ENCODE peak calls at places on chromosomes 2 and 18, in five cellular contexts. S is tibial artery, U is breast epithelium, X is prostate gland, L is colonic mucosa. K is an unnamed sample. For H3K9me3, the result is how much of the 10 kb centered on the place peaks cover.

GRCh38 chr2:174633621-174633927 is 36.0 kb upstream of the WIPF1 start:
- DNase-seq in L (no peak), S (no peak), U (no peak), X (no peak), K (no peak)

GRCh38 chr2:233845301-233846060 is 8.9 kb downstream of the HJURP start:
- DNase-seq in S (no peak), X (no peak), L (no peak), U (no peak), K (peak)

GRCh38 chr18:62986490-62986889 is 271.1 kb downstream of the PHLPP1 start:
- DNase-seq in S (no peak), L (no peak), U (no peak), X (no peak), K (no peak)

GRCh38 chr2:134295441-134295840 is 41.6 kb downstream of the MGAT5 start:
- DNase-seq in U (no peak), X (no peak), L (no peak), S (no peak), K (no peak)

GRCh38 chr18:48442761-48443160 is 33.6 kb upstream of the ZBTB7C start:
- DNase-seq in U (no peak), L (no peak), X (no peak), S (no peak), K (no peak)

GRCh38 chr18:5630057-5630765 is 86.4 kb upstream of the EPB41L3 start:
- DNase-seq in S (peak), U (peak), L (peak), X (peak), K (no peak)

GRCh38 chr2:107738268-107738667 is 88.4 kb upstream of the RGPD4 start:
- DNase-seq in X (no peak), S (no peak), U (no peak), L (no peak), K (no peak)

GRCh38 chr2:227163998-227164744 is at the start of the genes COL4A3 and COL4A4:
- DNase-seq in S (peak), X (peak), U (peak), L (peak), K (peak)

GRCh38 chr2:191171708-191172355 is 21.0 kb upstream of the STAT4 start:
- DNase-seq in X (peak), L (no peak), S (no peak), U (peak), K (peak)

GRCh38 chr2:149994057-149994728 is 406.6 kb upstream of the MMADHC start:
- DNase-seq in U (no peak), S (no peak), X (peak), L (peak), K (no peak)

GRCh38 chr18:51437280-51438271 is 240.1 kb upstream of the MEX3C start:
- DNase-seq in U (no peak), S (no peak), X (no peak), L (no peak), K (no peak)

GRCh38 chr2:210128961-210129360 is 42.2 kb downstream of the KANSL1L start:
- DNase-seq in S (no peak), L (peak), U (no peak), X (no peak), K (no peak)

GRCh38 chr2:8543412-8544167 is 138.3 kb upstream of the ID2 start:
- DNase-seq in S (peak), L (peak), X (no peak), U (no peak), K (peak)

GRCh38 chr2:10188211-10188610 is 65.7 kb downstream of the RRM2 start:
- DNase-seq in S (no peak), X (no peak), U (no peak), L (no peak), K (peak)

GRCh38 chr2:18814387-18814786 is 225.0 kb upstream of the NT5C1B start:
- DNase-seq in U (no peak), S (no peak), L (no peak), X (no peak), K (peak)

GRCh38 chr18:9094307-9095226 is 7.9 kb upstream of the NDUFV2 start:
- DNase-seq in U (no peak), L (no peak), X (no peak), S (no peak), K (peak)

GRCh38 chr2:11073251-11073650 is 82.0 kb upstream of the SLC66A3 start:
- DNase-seq in X (no peak), U (no peak), S (no peak), L (peak), K (peak)

GRCh38 chr2:129929321-129930290 is 49.9 kb upstream of the RAB6C start:
- DNase-seq in U (no peak), X (no peak), L (no peak), S (no peak), K (peak)

GRCh38 chr2:128505150-128505490 is 186.5 kb upstream of the HS6ST1 start:
- DNase-seq in X (no peak), S (no peak), L (no peak), U (no peak), K (no peak)

GRCh38 chr2:198807131-198807530 is 650.6 kb downstream of the SATB2 start:
- DNase-seq in U (no peak), S (no peak), L (no peak), X (no peak), K (no peak)

GRCh38 chr2:64325852-64326577 is 127.9 kb upstream of the LGALSL start:
- DNase-seq in U (no peak), S (no peak), X (no peak), L (no peak), K (no peak)

GRCh38 chr2:233300401-233300800 is 7.2 kb upstream of the SAG start:
- DNase-seq in X (no peak), U (no peak), L (no peak), S (no peak), K (no peak)

GRCh38 chr2:33529771-33530481 is 53.5 kb downstream of the RASGRP3 start:
- DNase-seq in X (no peak), L (no peak), U (no peak), S (no peak), K (peak)

GRCh38 chr2:88181511-88181910 is 11.4 kb downstream of the THNSL2 start:
- DNase-seq in X (no peak), L (no peak), U (no peak), S (no peak), K (no peak)

GRCh38 chr2:196165016-196165415 is 6.4 kb downstream of the STK17B start:
- DNase-seq in X (no peak), L (no peak), S (no peak), U (no peak), K (no peak)

GRCh38 chr2:184004289-184004944 is 593.9 kb upstream of the ZNF804A start:
- DNase-seq in X (no peak), S (no peak), U (no peak), L (no peak), K (no peak)

GRCh38 chr2:181790716-181791649 is 100.5 kb upstream of the ITPRID2 start:
- DNase-seq in U (no peak), S (no peak), L (peak), X (no peak), K (no peak)

GRCh38 chr2:241897231-241897916 is 27.8 kb downstream of the RTP5 start:
- DNase-seq in U (no peak), X (no peak), L (no peak), S (peak), K (peak)

GRCh38 chr2:24491626-24492282 is 700 bp downstream of the NCOA1 start:
- DNase-seq in L (peak), S (peak), U (peak), X (peak), K (peak)

GRCh38 chr2:76427447-76427846 is 716.7 kb upstream of the GCFC2 start:
- DNase-seq in L (no peak), S (no peak), U (no peak), X (no peak), K (no peak)

GRCh38 chr18:74064510-74064909 is 83.1 kb downstream of the FBXO15 start:
- DNase-seq in U (no peak), S (no peak), L (no peak), X (no peak), K (no peak)

GRCh38 chr2:112251211-112251721 is 3.6 kb downstream of the ZC3H8 start:
- DNase-seq in U (no peak), S (no peak), X (no peak), L (no peak), K (peak)

GRCh38 chr2:216619411-216620393 is 13.5 kb upstream of the IGFBP2 start:
- DNase-seq in S (no peak), L (no peak), X (no peak), U (no peak), K (no peak)

GRCh38 chr2:201797175-201797840 is 9.0 kb upstream of the CDK15 start:
- DNase-seq in U (no peak), S (no peak), L (no peak), X (no peak), K (peak)

DNA sequence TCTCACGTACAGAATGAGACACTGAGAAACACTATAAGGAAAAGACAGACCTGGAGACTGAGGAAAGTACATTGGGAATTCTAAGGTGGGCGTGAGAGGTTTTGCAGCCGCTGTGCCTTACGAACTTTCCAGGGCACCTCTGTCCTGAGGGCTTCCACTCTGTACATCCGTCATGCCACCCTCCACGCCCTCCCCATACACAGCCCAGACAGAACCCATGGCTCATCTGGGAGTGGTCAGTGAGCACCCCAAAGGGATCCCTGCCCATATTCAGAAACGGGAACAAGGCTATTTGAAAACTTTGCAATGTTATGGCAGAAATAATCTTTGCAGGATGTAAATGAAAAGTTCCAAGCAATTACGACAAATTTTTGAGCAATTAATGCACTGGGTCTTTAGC is 95.4 kb upstream of the ZNF532 start:
- DNase-seq in U (no peak), X (no peak), L (no peak), S (no peak), K (no peak)
- H3K27ac ChIP-seq in U (no peak), X (peak), L (no peak), S (no peak), K (no peak)

GRCh38 chr2:123851281-123851680 is 173.8 kb upstream of the CNTNAP5 start:
- DNase-seq in X (no peak), U (no peak), S (no peak), L (no peak), K (peak)
- H3K9me3 ChIP-seq in X (under half), U (under half), S (under half), L (under half), K (under half)

GRCh38 chr2:37698931-37699481 is 27.6 kb upstream of the CDC42EP3 start:
- DNase-seq in U (no peak), X (no peak), L (no peak), S (no peak), K (no peak)
- H3K27ac ChIP-seq in U (no peak), X (no peak), L (no peak), S (no peak), K (peak)

GRCh38 chr2:228593992-228594391 is 412.5 kb upstream of the SPHKAP start:
- DNase-seq in X (no peak), S (no peak), U (no peak), L (no peak), K (no peak)
- H3K9me3 ChIP-seq in X (under half), S (under half), U (under half), L (under half), K (under half)

K was measured in osteoblast.